ENCODE peak calls at places on chromosomes 3 and 15, in six cellular contexts. N, D, T, W, Z and Q are unnamed samples.

GRCh38 chr3:146590521-146590920 is 14.6 kb downstream of the PLSCR5 start:
- DNase-seq in N (no peak), D (no peak), T (no peak), W (peak), Z (no peak), Q (peak)

GRCh38 chr3:107268461-107268860 is 108.8 kb upstream of the CCDC54 start:
- DNase-seq in N (no peak), D (no peak), T (no peak), W (no peak), Z (no peak), Q (no peak)

GRCh38 chr15:23857028-23857641 is 170.0 kb upstream of the NDN start:
- DNase-seq in N (peak), D (no peak), T (no peak), W (peak), Z (peak), Q (no peak)

GRCh38 chr3:158731938-158732855 is at the start of gene RARRES1:
- DNase-seq in N (peak), D (peak), T (peak), W (peak), Z (no peak), Q (peak)

GRCh38 chr15:78928616-78929093 is 16.2 kb downstream of the CTSH start:
- DNase-seq in N (no peak), D (no peak), T (no peak), W (no peak), Z (no peak), Q (no peak)

GRCh38 chr3:14633819-14634424 is 17.6 kb upstream of the CCDC174 start:
- DNase-seq in N (peak), D (peak), T (peak), W (peak), Z (peak), Q (peak)

GRCh38 chr15:69451951-69452701 is 492 bp upstream of the RPLP1 start:
- DNase-seq in N (peak), D (peak), T (no peak), W (no peak), Z (peak), Q (peak)

GRCh38 chr3:56536735-56537134 is 20.2 kb upstream of the CCDC66 start:
- DNase-seq in N (no peak), D (no peak), T (no peak), W (no peak), Z (no peak), Q (no peak)

GRCh38 chr3:133547432-133548041 is 25.9 kb upstream of the CDV3 start:
- DNase-seq in N (no peak), D (no peak), T (no peak), W (peak), Z (no peak), Q (peak)

GRCh38 chr15:79897701-79898113 is 893 bp upstream of the MTHFS start:
- DNase-seq in N (no peak), D (no peak), T (no peak), W (no peak), Z (no peak), Q (no peak)

GRCh38 chr3:106119691-106120090 is 250.9 kb upstream of the CBLB start:
- DNase-seq in N (peak), D (no peak), T (no peak), W (no peak), Z (no peak), Q (peak)

GRCh38 chr15:57517027-57517671 is 74.6 kb upstream of the MYZAP start:
- DNase-seq in N (no peak), D (no peak), T (no peak), W (no peak), Z (no peak), Q (no peak)

GRCh38 chr3:131802029-131802428 is 232.8 kb downstream of the CPNE4 start:
- DNase-seq in N (no peak), D (no peak), T (no peak), W (no peak), Z (no peak), Q (no peak)

GRCh38 chr3:58206406-58207011 is 4.3 kb downstream of the DNASE1L3 start:
- DNase-seq in N (peak), D (no peak), T (no peak), W (peak), Z (no peak), Q (peak)

GRCh38 chr3:10824468-10824867 is 8.4 kb downstream of the SLC6A11 start:
- DNase-seq in N (no peak), D (no peak), T (no peak), W (no peak), Z (no peak), Q (no peak)

GRCh38 chr3:152127058-152127457 is 141.7 kb upstream of the MBNL1 start:
- DNase-seq in N (no peak), D (peak), T (no peak), W (no peak), Z (no peak), Q (no peak)

GRCh38 chr15:56892651-56893348 is 25.6 kb upstream of the TCF12 start:
- DNase-seq in N (no peak), D (no peak), T (no peak), W (no peak), Z (no peak), Q (no peak)

GRCh38 chr3:64399205-64399800 is 174.0 kb upstream of the PRICKLE2 start:
- DNase-seq in N (peak), D (peak), T (no peak), W (peak), Z (peak), Q (peak)

GRCh38 chr15:101167366-101167790 is 84.5 kb downstream of the CHSY1 start:
- DNase-seq in N (no peak), D (no peak), T (no peak), W (peak), Z (no peak), Q (peak)
- H3K4me3 ChIP-seq in N (no peak), D (no peak), T (no peak), W (no peak), Z (peak), Q (no peak)

GRCh38 chr15:66387176-66388056 is 704 bp downstream of the MAP2K1 start:
- DNase-seq in N (peak), D (peak), T (peak), W (peak), Z (peak), Q (peak)
- TF ChIP-seq CTCF in N (peak), D (peak), T (no peak), W (peak), Z (peak), Q (peak)

DNA sequence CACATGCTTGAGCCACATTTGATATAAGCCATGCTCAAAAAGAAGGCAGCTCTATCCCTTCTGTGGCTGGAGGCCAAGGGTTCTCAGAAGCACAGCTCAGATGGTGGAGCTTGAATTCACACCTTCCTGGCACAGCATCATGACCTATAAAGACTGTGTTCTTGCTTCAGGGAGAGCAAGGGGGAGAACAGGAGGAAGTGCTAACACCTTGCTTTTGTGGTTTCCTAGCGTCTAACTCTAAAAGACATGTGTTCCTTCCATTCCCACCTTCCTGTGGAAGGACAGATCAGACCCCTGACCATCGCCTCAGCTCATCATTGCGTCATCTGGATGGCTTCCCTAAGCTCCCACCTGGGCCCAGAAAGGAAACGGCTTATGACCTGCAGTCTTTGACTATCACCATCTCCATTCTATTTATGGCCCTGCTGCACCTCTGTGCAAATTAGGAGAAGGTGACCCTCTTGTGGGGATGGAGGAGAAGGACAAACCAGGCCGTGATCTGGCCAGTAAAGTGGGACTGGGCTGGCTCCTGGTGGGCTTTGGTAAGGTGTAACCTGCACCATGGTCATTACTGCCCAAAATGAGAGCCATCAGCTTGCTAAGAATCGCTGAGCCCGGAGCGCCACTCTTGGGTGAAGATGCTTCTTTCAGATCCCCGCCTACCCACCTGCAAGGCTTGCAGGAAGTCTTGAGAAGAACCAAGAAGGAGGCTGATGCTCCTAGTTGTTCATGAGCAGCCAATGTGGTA is 128.5 kb downstream of the SERPINI1 start:
- DNase-seq in N (no peak), D (no peak), T (no peak), W (no peak), Z (no peak), Q (no peak)
- H3K4me3 ChIP-seq in N (no peak), D (no peak), T (no peak), W (no peak), Z (no peak), Q (no peak)

GRCh38 chr3:18445421-18446066 is 20.4 kb upstream of the SATB1 start:
- DNase-seq in N (no peak), D (no peak), T (no peak), W (no peak), Z (no peak), Q (no peak)
- TF ChIP-seq CTCF in N (no peak), D (no peak), T (no peak), W (no peak), Z (no peak), Q (no peak)

DNA sequence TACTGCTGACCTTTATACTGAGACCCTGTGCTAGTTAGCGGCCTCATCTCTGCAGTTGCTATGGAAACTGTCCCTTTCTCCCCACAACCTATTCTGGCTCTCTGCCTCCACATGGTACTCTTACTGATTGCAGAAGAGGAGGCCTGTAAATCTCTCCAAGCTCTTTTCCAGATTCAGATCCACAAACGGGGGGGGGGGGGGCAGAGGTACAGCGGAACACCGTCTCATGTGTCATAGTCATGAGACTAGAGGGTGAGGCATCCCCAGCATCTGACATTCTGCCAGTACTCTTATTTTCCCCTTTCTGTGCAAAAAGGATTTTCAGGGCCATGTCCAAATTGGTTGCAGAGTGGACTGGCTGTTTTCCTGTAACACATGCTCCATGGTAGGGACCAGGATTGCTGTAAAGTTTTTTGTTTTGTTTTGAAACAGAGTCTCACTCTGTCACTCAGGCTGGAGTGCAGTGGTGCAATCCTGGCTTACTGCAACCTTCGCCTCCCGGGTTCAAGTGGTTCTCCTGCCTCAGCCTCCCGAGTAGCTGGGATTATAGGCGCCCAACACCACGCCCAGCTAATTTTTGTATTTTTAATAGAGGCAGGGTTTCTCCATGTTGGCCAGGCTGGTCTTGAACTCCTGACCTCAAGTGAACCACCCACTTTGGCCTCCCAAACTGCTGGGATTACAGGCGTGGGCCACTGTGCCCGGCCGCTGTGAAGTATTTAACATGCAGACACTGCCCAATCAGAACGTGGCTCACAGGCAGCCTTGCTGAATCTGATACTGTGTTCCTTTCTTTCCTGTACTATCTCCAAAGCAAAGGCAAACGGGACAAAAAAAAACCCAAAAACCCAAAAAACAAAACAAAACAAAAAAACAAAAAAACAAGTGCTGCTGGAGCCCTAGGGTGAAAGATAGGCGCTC is 8.1 kb upstream of the MAP1A start:
- DNase-seq in N (no peak), D (no peak), T (no peak), W (no peak), Z (peak), Q (peak)
- H3K4me3 ChIP-seq in N (peak), D (no peak), T (peak), W (peak), Z (peak), Q (peak)

GRCh38 chr3:193939527-193939926 is 196.4 kb upstream of the HES1 start:
- DNase-seq in N (no peak), D (no peak), T (no peak), W (no peak), Z (no peak), Q (no peak)
- TF ChIP-seq CTCF in N (no peak), D (no peak), T (no peak), W (no peak), Z (no peak), Q (no peak)

GRCh38 chr3:4979401-4980228 is at the start of gene BHLHE40:
- DNase-seq in N (no peak), D (peak), T (peak), W (no peak), Z (no peak), Q (peak)

GRCh38 chr3:4982773-4983738 is 3.8 kb downstream of the BHLHE40 start:
- DNase-seq in N (peak), D (no peak), T (no peak), W (peak), Z (no peak), Q (peak)

GRCh38 chr3:4981688-4982494 is 2.7 kb downstream of the BHLHE40 start:
- DNase-seq in N (peak), D (no peak), T (no peak), W (peak), Z (peak), Q (peak)

GRCh38 chr3:4980229-4981159 is 1.3 kb downstream of the BHLHE40 start:
- DNase-seq in N (peak), D (peak), T (peak), W (peak), Z (peak), Q (peak)

GRCh38 chr3:4981160-4981687 is 2.0 kb downstream of the BHLHE40 start:
- DNase-seq in N (peak), D (no peak), T (no peak), W (peak), Z (no peak), Q (peak)
- H3K4me3 ChIP-seq in N (peak), D (peak), T (peak), W (peak), Z (peak), Q (peak)